ENCODE peak calls at places on chromosomes 13 and 19, in seven cellular contexts. L is IMR-90, V is H9, Z is neuronal stem cell, B is mesenchymal stem cell, N is H1, X is trophoblast cell. Y is an unnamed sample.
A peak's percentile ranks its signal among the peaks of the same experiment; 100 is the strongest.

GRCh38 chr13:112845511-112846144 is 123.4 kb upstream of the MCF2L start:
- DNase-seq in B (no peak), Z (no peak), V (no peak), L (no peak), X (no peak), N (no peak), Y (no peak)

GRCh38 chr13:110869805-110870706 is 44.8 kb downstream of the ANKRD10 start:
- DNase-seq in V (peak; percentile 74), B (peak; percentile 100), Z (no peak), L (peak; percentile 100), X (peak; percentile 99), N (no peak), Y (peak; percentile 89)

GRCh38 chr13:101649490-101650126 is 197.1 kb downstream of the ITGBL1 start:
- DNase-seq in X (peak; percentile 48), V (no peak), L (peak; percentile 74), N (no peak), Z (no peak), B (peak; percentile 60), Y (no peak)

GRCh38 chr19:47494211-47494547 is 10.2 kb upstream of the KPTN start:
- DNase-seq in X (no peak), N (no peak), Z (no peak), L (no peak), B (no peak), V (no peak), Y (no peak)

GRCh38 chr13:94088742-94089141 is 390.7 kb downstream of the DCT start:
- DNase-seq in B (no peak), L (no peak), Z (no peak), X (no peak), V (no peak), N (no peak), Y (no peak)

GRCh38 chr13:113815151-113816058 is 48.5 kb downstream of the GAS6 start:
- DNase-seq in Z (no peak), B (peak; percentile 11), L (no peak), V (no peak), N (no peak), X (no peak), Y (no peak)

GRCh38 chr13:97125051-97125809 is 96.9 kb upstream of the MBNL2 start:
- DNase-seq in V (no peak), L (peak; percentile 74), B (peak; percentile 92), X (no peak), Z (no peak), N (no peak), Y (peak; percentile 60)

GRCh38 chr19:5171711-5172110 is 168.9 kb downstream of the PTPRS start:
- DNase-seq in B (no peak), N (no peak), V (no peak), Z (no peak), X (peak; percentile 98), L (no peak), Y (peak; percentile 14)

GRCh38 chr13:109369357-109370052 is 416.9 kb downstream of the IRS2 start:
- DNase-seq in N (no peak), B (no peak), X (no peak), L (no peak), Z (no peak), V (no peak), Y (no peak)

GRCh38 chr13:110264685-110265275 is 42.2 kb downstream of the COL4A1 start:
- DNase-seq in Z (no peak), L (no peak), N (no peak), V (no peak), B (no peak), X (no peak), Y (peak; percentile 28)

GRCh38 chr13:104326523-104326922 is 1260.3 kb upstream of the SLC10A2 start:
- DNase-seq in X (no peak), L (no peak), V (no peak), B (no peak), N (no peak), Z (no peak), Y (no peak)

GRCh38 chr19:48967346-48968178 is 2.5 kb downstream of the FTL start:
- DNase-seq in B (peak; percentile 90), L (peak; percentile 67), N (no peak), V (peak; percentile 55), X (peak; percentile 44), Z (no peak), Y (peak; percentile 70)

GRCh38 chr13:50149932-50150331 is 134.7 kb downstream of the KCNRG start:
- DNase-seq in L (no peak), B (no peak), Z (no peak), N (no peak), V (no peak), X (no peak), Y (no peak)

GRCh38 chr13:57740719-57741118 is 109.2 kb downstream of the PCDH17 start:
- DNase-seq in Z (no peak), X (no peak), V (no peak), B (no peak), L (no peak), N (no peak), Y (no peak)

GRCh38 chr13:75774176-75774575 is 138.0 kb downstream of the LMO7 start:
- DNase-seq in L (peak; percentile 46), V (no peak), N (no peak), B (no peak), Z (no peak), X (no peak), Y (no peak)
- H2AK5ac ChIP-seq in L (no peak overlapping the region), V (no peak overlapping the region), N (no peak overlapping the region), B (no peak overlapping the region), Z (no peak overlapping the region), X (no peak overlapping the region), Y (no peak overlapping the region)

GRCh38 chr13:48629282-48629681 is 24.4 kb upstream of the CYSLTR2 start:
- DNase-seq in Z (no peak), X (no peak), N (no peak), L (no peak), B (no peak), V (no peak), Y (no peak)

GRCh38 chr13:48625396-48626076 is 28.2 kb upstream of the CYSLTR2 start:
- DNase-seq in B (no peak), N (no peak), Z (no peak), V (no peak), X (no peak), L (no peak), Y (no peak)

GRCh38 chr13:48626077-48626449 is 27.7 kb upstream of the CYSLTR2 start:
- DNase-seq in B (peak; percentile 52), L (peak; percentile 53), X (peak; percentile 62), N (no peak), Z (no peak), V (no peak), Y (no peak)

GRCh38 chr13:48624858-48625257 is 28.9 kb upstream of the CYSLTR2 start:
- DNase-seq in Z (no peak), V (no peak), B (peak; percentile 48), X (peak; percentile 27), N (no peak), L (no peak), Y (no peak)

GRCh38 chr13:48626726-48627451 is 26.8 kb upstream of the CYSLTR2 start:
- DNase-seq in B (peak; percentile 17), X (no peak), Z (no peak), N (no peak), L (no peak), V (no peak), Y (no peak)
- H2AK5ac ChIP-seq in B (peak overlapping the region; percentile 96), X (no peak overlapping the region), Z (no peak overlapping the region), N (no peak overlapping the region), L (no peak overlapping the region), V (no peak overlapping the region), Y (no peak overlapping the region)

GRCh38 chr19:1317274-1317673 is 31.6 kb downstream of the EFNA2 start:
- DNase-seq in N (no peak), B (no peak), X (no peak), Z (no peak), V (no peak), L (no peak), Y (no peak)
- H2AK5ac ChIP-seq in N (no peak overlapping the region), B (no peak overlapping the region), X (no peak overlapping the region), Z (peak overlapping the region; percentile 20), V (no peak overlapping the region), L (no peak overlapping the region), Y (no peak overlapping the region)

GRCh38 chr19:54108496-54108895 is 5.8 kb downstream of the NDUFA3 start:
- DNase-seq in B (no peak), N (no peak), Z (no peak), L (no peak), X (no peak), V (no peak), Y (no peak)
- H2AK5ac ChIP-seq in B (no peak overlapping the region), N (no peak overlapping the region), Z (no peak overlapping the region), L (no peak overlapping the region), X (no peak overlapping the region), V (no peak overlapping the region), Y (no peak overlapping the region)

DNA sequence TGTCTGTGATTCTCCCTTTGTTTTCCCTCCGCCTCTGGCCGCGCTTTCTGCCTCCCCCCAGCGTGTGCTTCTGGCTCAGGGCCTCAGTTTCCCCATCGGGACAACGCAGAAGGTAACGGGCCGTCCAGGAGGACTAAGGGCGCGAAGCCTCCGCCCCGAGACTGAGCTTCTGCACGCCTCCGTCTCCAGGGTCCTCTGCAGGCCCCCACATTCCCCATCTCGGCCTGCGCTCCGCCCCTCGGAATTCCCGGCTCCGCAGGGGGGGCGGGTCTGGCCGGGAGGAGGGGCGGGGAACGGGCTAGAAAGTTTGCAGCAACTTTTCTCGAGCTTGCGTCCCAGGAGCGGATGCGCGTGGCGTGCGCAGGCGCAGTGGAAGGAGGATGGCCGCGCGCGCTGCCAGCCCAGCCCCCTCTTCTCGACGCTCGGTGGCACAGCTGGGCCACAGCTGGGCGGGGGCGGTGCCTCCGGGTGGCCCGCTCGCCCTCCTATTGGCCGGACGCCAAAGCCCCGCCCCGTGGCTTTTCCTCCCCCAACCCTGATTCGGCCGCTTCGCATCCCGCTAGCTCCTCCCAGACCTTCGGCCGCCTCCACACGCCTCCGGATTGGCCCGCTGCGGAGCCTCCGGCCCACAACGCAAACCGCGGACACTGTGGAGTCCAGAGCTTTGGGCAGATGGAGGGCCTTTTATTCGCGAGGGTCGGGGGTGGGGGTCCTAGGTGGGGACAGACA is at the start of gene SIX5:
- DNase-seq in V (peak; percentile 99), N (peak; percentile 96), L (peak; percentile 97), X (peak; percentile 99), Z (peak; percentile 99), B (peak; percentile 98), Y (peak; percentile 99)
- H2AK5ac ChIP-seq in V (no peak within 1 kb of the TSS), N (peak within 1 kb of the TSS; percentile 98), L (peak within 1 kb of the TSS; percentile 86), X (peak within 1 kb of the TSS; percentile 67), Z (peak within 1 kb of the TSS; percentile 100), B (peak within 1 kb of the TSS; percentile 78), Y (peak within 1 kb of the TSS; percentile 100)

GRCh38 chr19:29521291-29522075 is 4.3 kb upstream of the VSTM2B start:
- DNase-seq in B (no peak), V (no peak), X (no peak), L (no peak), N (no peak), Z (no peak), Y (no peak)

GRCh38 chr19:29519146-29519545 is 6.6 kb upstream of the VSTM2B start:
- DNase-seq in X (no peak), V (no peak), L (no peak), B (no peak), N (no peak), Z (no peak), Y (no peak)

GRCh38 chr19:29517946-29518345 is 7.8 kb upstream of the VSTM2B start:
- DNase-seq in N (no peak), X (no peak), V (no peak), Z (no peak), L (no peak), B (no peak), Y (no peak)

GRCh38 chr19:29520390-29520789 is 5.4 kb upstream of the VSTM2B start:
- DNase-seq in N (no peak), X (no peak), B (no peak), L (no peak), Z (no peak), V (no peak), Y (no peak)

GRCh38 chr19:29519931-29520330 is 5.9 kb upstream of the VSTM2B start:
- DNase-seq in X (no peak), V (no peak), Z (no peak), B (no peak), N (no peak), L (no peak), Y (no peak)
- H2AK5ac ChIP-seq in X (no peak overlapping the region), V (no peak overlapping the region), Z (peak overlapping the region; percentile 57), B (no peak overlapping the region), N (no peak overlapping the region), L (no peak overlapping the region), Y (no peak overlapping the region)

GRCh38 chr13:27329210-27329609 is 58.6 kb downstream of the RASL11A start:
- DNase-seq in V (no peak), Z (no peak), X (no peak), L (no peak), N (no peak), B (no peak), Y (no peak)
- H2AK5ac ChIP-seq in V (no peak overlapping the region), Z (no peak overlapping the region), X (no peak overlapping the region), L (no peak overlapping the region), N (no peak overlapping the region), B (no peak overlapping the region), Y (no peak overlapping the region)

Y was measured in mesendoderm.